ENCODE peak calls at places on chromosomes 11 and 22, in four cellular contexts. Y, S, J and Z are unnamed samples.

GRCh38 chr11:85407648-85408047 is 219.5 kb downstream of the DLG2 start:
- DNase-seq in Y (no peak), S (no peak), J (no peak), Z (no peak)

GRCh38 chr11:78339483-78339882 is 78.1 kb downstream of the GAB2 start:
- DNase-seq in Y (no peak), J (no peak), S (no peak), Z (no peak)

GRCh38 chr11:34585870-34586654 is 34.8 kb upstream of the EHF start:
- DNase-seq in S (peak; percentile 87), Y (peak; percentile 55), J (peak; percentile 21), Z (peak; percentile 58)

GRCh38 chr11:131626761-131627160 is 256.3 kb downstream of the NTM start:
- DNase-seq in S (no peak), Y (no peak), J (no peak), Z (no peak)

GRCh38 chr22:26357813-26358212 is 71.2 kb upstream of the ASPHD2 start:
- DNase-seq in S (no peak), Y (no peak), J (no peak), Z (no peak)

GRCh38 chr11:93396356-93396755 is 65.8 kb downstream of the DEUP1 start:
- DNase-seq in J (no peak), Y (no peak), S (no peak), Z (no peak)

GRCh38 chr22:32897400-32897799 is 95.9 kb downstream of the TIMP3 start:
- DNase-seq in Y (no peak), S (no peak), J (no peak), Z (no peak)

GRCh38 chr22:32628626-32629587 is 154.3 kb downstream of the FBXO7 start:
- DNase-seq in J (no peak), Y (peak; percentile 64), S (peak; percentile 99), Z (no peak)

GRCh38 chr11:86594746-86595145 is 77.7 kb downstream of the ME3 start:
- DNase-seq in J (no peak), Y (no peak), S (no peak), Z (no peak)

GRCh38 chr11:120224872-120225371 is 14.1 kb downstream of the OAF start:
- DNase-seq in S (no peak), Y (no peak), J (no peak), Z (no peak)

GRCh38 chr11:43984519-43985385 is 42.3 kb downstream of the C11orf96 start:
- DNase-seq in S (no peak), J (no peak), Y (peak; percentile 55), Z (no peak)

GRCh38 chr11:111466615-111467014 is 45.6 kb downstream of the BTG4 start:
- DNase-seq in J (no peak), Y (no peak), S (no peak), Z (no peak)

DNA sequence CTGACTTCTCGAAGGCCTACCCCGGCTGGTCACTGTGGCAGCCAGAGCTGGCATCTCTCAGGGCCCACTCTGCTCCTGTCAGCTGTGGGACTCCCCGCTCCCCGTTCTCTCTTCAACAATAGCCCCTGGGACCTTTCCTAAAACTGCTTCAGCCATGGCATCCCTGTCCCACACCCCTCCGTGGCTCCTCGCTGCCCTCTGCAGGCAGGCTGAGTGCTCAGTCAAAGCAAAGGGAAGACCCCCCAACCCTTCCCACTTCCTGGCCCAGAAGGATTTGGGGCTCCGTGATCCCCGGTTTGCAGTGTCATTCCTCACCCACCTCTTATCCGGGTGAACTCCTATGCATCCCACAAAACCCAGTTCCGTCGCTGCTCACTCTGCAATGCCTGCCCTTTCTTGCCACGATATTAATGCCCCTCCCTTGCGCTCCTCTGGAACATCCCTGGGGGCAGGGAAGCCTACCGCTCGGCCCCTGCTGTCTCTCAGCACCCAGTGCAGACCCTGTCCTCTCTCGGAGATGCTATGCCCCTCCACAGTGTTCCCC is 1.6 kb upstream of the TH start:
- DNase-seq in S (no peak), Y (no peak), J (no peak), Z (no peak)
- TF ChIP-seq CTCF in S (no peak), Y (peak; percentile 73), J (peak; percentile 31), Z (peak; percentile 18)

GRCh38 chr11:92311616-92312449 is 87.2 kb downstream of the FAT3 start:
- DNase-seq in S (peak; percentile 41), Y (no peak), J (no peak), Z (no peak)
- TF ChIP-seq CTCF in S (no peak), Y (no peak), J (no peak), Z (no peak)

GRCh38 chr11:57913713-57914704 is 109.7 kb upstream of the OR9Q1 start:
- DNase-seq in J (no peak), S (no peak), Y (no peak), Z (no peak)
- TF ChIP-seq CTCF in J (no peak), S (no peak), Y (no peak), Z (no peak)

DNA sequence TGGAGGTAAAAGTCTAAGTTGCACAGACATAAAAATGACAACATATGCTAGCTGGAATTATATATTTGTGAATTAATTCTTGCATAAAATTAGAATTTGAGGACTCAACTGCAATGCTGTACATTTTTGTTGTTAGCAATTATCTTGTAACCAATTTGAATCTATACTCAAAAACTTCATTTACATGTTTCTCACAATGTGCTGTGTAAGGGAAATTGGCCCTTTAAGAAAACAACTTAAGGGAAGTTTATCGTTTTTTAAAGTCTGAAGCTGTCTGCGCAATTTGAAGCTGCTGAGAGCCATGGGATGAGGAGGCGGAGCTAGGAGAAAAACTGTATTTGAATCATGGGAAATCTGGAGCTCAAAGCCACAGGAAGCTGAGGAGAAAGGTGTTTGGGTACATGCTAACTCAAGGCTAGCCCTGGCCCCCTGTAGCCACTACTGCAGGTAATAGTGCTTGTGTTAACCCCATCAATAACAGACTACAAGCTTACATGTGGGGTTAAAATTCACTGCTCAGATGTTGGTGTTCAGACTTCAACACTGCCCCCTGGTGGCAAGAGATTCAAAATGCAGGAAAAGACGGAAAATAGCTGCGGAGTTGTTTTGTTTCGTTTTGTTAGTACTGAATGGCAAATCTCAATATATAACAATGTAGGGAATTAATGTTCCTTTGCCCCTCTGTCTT is 126.1 kb downstream of the BRD1 start:
- DNase-seq in S (no peak), Y (no peak), J (no peak), Z (no peak)
- TF ChIP-seq CTCF in S (peak; percentile 12), Y (peak; percentile 17), J (peak; percentile 46), Z (peak; percentile 34)

GRCh38 chr11:18493310-18493709 is 33.4 kb downstream of the TSG101 start:
- DNase-seq in Y (no peak), J (no peak), S (no peak), Z (no peak)
- TF ChIP-seq CTCF in Y (no peak), J (no peak), S (no peak), Z (no peak)

GRCh38 chr11:126166413-126166812 is 45.0 kb downstream of the RPUSD4 start:
- DNase-seq in S (no peak), Y (no peak), J (no peak), Z (no peak)
- TF ChIP-seq CTCF in S (no peak), Y (no peak), J (no peak), Z (no peak)

DNA sequence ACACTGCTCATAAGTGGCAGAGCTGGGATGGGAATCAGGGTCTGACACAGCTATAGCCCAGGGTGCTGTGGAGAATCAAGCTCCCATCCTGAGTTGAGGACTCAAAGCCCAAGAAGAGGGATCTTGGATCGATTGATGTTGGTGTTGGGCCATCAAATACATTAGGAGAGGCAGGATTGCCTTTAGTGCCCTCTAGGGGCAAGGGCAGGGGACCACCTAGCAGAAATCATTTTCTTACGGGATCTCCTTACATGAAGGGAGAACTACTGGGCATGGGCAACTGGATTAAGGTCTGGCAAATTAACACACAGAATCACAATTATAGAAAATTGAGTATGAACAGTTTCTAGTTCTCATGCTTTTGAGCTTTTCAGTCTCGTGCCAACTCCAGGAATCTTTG is 24.9 kb upstream of the EMSY start:
- DNase-seq in J (no peak), S (no peak), Y (peak; percentile 62), Z (peak; percentile 21)
- TF ChIP-seq CTCF in J (peak; percentile 73), S (no peak), Y (peak; percentile 77), Z (peak; percentile 52)

GRCh38 chr22:23767673-23768548 is at the start of gene CHCHD10:
- DNase-seq in Y (peak; percentile 92), J (peak; percentile 89), S (peak; percentile 74), Z (peak; percentile 92)
- TF ChIP-seq CTCF in Y (peak; percentile 84), J (peak; percentile 70), S (peak; percentile 78), Z (peak; percentile 62)

GRCh38 chr22:43136801-43137200 is 6.4 kb downstream of the MCAT start:
- DNase-seq in Y (no peak), J (no peak), S (no peak), Z (no peak)
- TF ChIP-seq CTCF in Y (no peak), J (no peak), S (no peak), Z (no peak)